ENCODE peak calls at places on chromosomes 6 and 20, in six cellular contexts. One of them, this sample, is unnamed.
A peak's percentile ranks its signal among the peaks of the same experiment; 100 is the strongest.

GRCh38 chr20:24672181-24672880 is 202.9 kb downstream of the SYNDIG1 start:
- DNase-seq in esophagus squamous epithelium: no peak
- DNase-seq in ovary: no peak
- DNase-seq in stomach: no peak
- DNase-seq in heart left ventricle: no peak
- DNase-seq in vagina: no peak
- DNase-seq in this sample: no peak

GRCh38 chr20:63106108-63106764 is 99.5 kb upstream of the BHLHE23 start:
- DNase-seq in esophagus squamous epithelium: no peak
- DNase-seq in ovary: no peak
- DNase-seq in stomach: peak; percentile 89
- DNase-seq in heart left ventricle: peak; percentile 54
- DNase-seq in vagina: no peak
- DNase-seq in this sample: no peak

GRCh38 chr6:106226676-106227075 is 98.9 kb downstream of the ATG5 start:
- DNase-seq in esophagus squamous epithelium: no peak
- DNase-seq in ovary: no peak
- DNase-seq in stomach: no peak
- DNase-seq in heart left ventricle: no peak
- DNase-seq in vagina: no peak
- DNase-seq in this sample: no peak

GRCh38 chr6:46390153-46390876 is 100.9 kb downstream of the RCAN2 start:
- DNase-seq in esophagus squamous epithelium: no peak
- DNase-seq in ovary: no peak
- DNase-seq in stomach: no peak
- DNase-seq in heart left ventricle: no peak
- DNase-seq in vagina: no peak
- DNase-seq in this sample: no peak

GRCh38 chr6:101595276-101595675 is 201.8 kb downstream of the GRIK2 start:
- DNase-seq in esophagus squamous epithelium: no peak
- DNase-seq in ovary: no peak
- DNase-seq in stomach: no peak
- DNase-seq in heart left ventricle: no peak
- DNase-seq in vagina: no peak
- DNase-seq in this sample: no peak

GRCh38 chr6:123415844-123416468 is 220.8 kb downstream of the TRDN start:
- DNase-seq in esophagus squamous epithelium: no peak
- DNase-seq in ovary: peak; percentile 39
- DNase-seq in stomach: peak; percentile 53
- DNase-seq in heart left ventricle: peak; percentile 52
- DNase-seq in vagina: no peak
- DNase-seq in this sample: no peak

GRCh38 chr20:18279231-18279630 is 9.1 kb upstream of the ZNF133 start:
- DNase-seq in esophagus squamous epithelium: no peak
- DNase-seq in ovary: no peak
- DNase-seq in stomach: no peak
- DNase-seq in heart left ventricle: no peak
- DNase-seq in vagina: no peak
- DNase-seq in this sample: no peak

GRCh38 chr6:34350100-34350936 is 42.2 kb downstream of the NUDT3 start:
- DNase-seq in esophagus squamous epithelium: no peak
- DNase-seq in ovary: no peak
- DNase-seq in stomach: no peak
- DNase-seq in heart left ventricle: no peak
- DNase-seq in vagina: no peak
- DNase-seq in this sample: no peak

GRCh38 chr20:37357481-37358365 is 11.8 kb downstream of the SRC start:
- DNase-seq in esophagus squamous epithelium: no peak
- DNase-seq in ovary: no peak
- DNase-seq in stomach: no peak
- DNase-seq in heart left ventricle: no peak
- DNase-seq in vagina: no peak
- DNase-seq in this sample: peak; percentile 71

GRCh38 chr6:142644866-142645265 is 300.1 kb downstream of the HIVEP2 start:
- DNase-seq in esophagus squamous epithelium: no peak
- DNase-seq in ovary: no peak
- DNase-seq in stomach: no peak
- DNase-seq in heart left ventricle: no peak
- DNase-seq in vagina: no peak
- DNase-seq in this sample: no peak

GRCh38 chr6:142645663-142646062 is 299.3 kb downstream of the HIVEP2 start:
- DNase-seq in esophagus squamous epithelium: no peak
- DNase-seq in ovary: no peak
- DNase-seq in stomach: no peak
- DNase-seq in heart left ventricle: no peak
- DNase-seq in vagina: no peak
- DNase-seq in this sample: no peak

GRCh38 chr6:142642651-142643050 is 302.3 kb downstream of the HIVEP2 start:
- DNase-seq in esophagus squamous epithelium: no peak
- DNase-seq in ovary: no peak
- DNase-seq in stomach: no peak
- DNase-seq in heart left ventricle: no peak
- DNase-seq in vagina: no peak
- DNase-seq in this sample: no peak

GRCh38 chr6:142648526-142648925 is 296.4 kb downstream of the HIVEP2 start:
- DNase-seq in esophagus squamous epithelium: no peak
- DNase-seq in ovary: no peak
- DNase-seq in stomach: no peak
- DNase-seq in heart left ventricle: no peak
- DNase-seq in vagina: no peak
- DNase-seq in this sample: no peak

DNA sequence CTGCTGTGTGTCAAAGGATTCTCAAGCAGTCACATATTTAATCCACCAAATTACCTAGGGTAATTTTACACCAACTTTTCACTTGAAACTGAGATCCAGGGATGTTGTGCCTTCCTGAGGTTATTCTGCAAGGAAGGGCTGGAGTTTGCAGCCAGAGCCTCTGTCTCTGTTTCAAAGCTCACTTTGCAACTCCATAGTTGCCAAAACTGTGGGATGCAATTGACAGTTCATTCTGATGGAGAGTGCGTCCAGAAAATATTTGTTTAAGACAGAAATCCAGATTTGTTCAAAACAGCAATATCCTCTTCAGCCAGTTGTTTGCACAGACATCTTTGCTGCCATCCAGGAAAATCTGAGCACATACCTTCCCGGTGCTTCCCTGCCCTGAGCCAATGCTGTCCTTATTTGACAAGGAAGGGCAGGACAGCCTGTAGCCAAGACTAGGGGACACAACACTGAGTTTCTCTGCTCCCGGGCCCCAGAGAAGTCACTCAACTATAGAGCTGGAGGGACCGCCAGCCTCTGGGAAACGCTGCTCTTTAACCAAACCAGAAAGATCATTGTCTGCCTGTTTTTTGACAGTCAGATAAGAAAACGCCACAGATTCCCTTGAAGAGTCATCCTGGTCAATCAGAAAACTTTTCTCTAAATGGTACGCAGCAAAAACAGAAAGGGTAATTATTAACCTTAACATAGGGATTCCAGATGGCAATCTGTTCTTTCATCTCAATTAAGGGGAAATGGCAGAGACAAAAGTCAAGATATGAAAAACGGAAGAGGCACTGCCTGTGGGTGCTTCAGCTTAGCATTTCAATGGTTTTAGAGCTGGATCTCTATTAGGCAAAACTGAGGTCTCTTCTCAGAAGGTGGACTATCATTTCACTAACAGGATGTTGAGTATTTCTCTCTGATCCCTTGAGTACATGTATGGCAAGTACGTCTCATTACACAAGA is 297.3 kb downstream of the HIVEP2 start:
- DNase-seq in esophagus squamous epithelium: no peak
- DNase-seq in ovary: no peak
- DNase-seq in stomach: no peak
- DNase-seq in heart left ventricle: no peak
- DNase-seq in vagina: no peak
- DNase-seq in this sample: no peak
- H3K4me1 ChIP-seq in esophagus squamous epithelium: no peaks in the 10 kb centered on the region
- H3K4me1 ChIP-seq in ovary: no peaks in the 10 kb centered on the region
- H3K4me1 ChIP-seq in stomach: no peaks in the 10 kb centered on the region
- H3K4me1 ChIP-seq in heart left ventricle: no peaks in the 10 kb centered on the region
- H3K4me1 ChIP-seq in vagina: no peaks in the 10 kb centered on the region
- H3K4me1 ChIP-seq in this sample: no peaks in the 10 kb centered on the region

GRCh38 chr6:12020187-12020791 is 8.2 kb downstream of the HIVEP1 start:
- DNase-seq in esophagus squamous epithelium: no peak
- DNase-seq in ovary: no peak
- DNase-seq in stomach: no peak
- DNase-seq in heart left ventricle: no peak
- DNase-seq in vagina: no peak
- DNase-seq in this sample: no peak
- TF ChIP-seq POLR2A in esophagus squamous epithelium: no peak
- TF ChIP-seq POLR2A in ovary: no peak
- TF ChIP-seq POLR2A in stomach: no peak
- TF ChIP-seq POLR2A in heart left ventricle: no peak
- TF ChIP-seq POLR2A in vagina: no peak
- TF ChIP-seq POLR2A in this sample: no peak

DNA sequence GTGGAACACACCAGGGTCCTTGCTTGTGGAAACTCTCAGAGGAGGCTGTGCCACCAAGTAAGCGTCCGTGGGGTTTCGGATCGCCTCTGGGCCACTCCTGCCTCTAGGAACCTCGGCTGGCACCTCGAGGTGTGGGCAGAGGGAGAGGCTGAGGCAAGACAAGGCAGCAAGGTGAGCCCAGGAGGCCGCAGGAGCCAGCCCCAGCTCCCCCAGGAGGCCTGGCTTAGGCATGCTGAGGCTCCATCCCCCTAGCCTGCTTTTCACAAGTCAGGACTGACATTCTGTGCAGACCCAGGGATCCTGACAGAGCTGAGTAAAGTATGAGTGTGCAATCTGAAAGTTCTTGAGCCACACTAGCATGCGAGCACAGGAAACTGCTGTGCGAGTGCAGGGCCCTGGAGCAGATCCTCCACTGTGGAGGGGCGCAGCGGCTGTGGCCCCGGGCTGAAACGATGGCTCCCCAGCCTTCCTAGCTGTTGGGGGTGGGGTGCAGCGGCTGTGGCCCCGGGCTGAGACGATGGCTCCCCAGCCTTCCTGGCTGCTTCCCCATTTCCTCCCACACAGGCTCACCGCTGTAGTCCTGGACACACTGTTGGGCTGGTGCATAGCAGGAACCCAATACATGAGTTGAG is 75.2 kb upstream of the CD93 start:
- DNase-seq in esophagus squamous epithelium: no peak
- DNase-seq in ovary: no peak
- DNase-seq in stomach: no peak
- DNase-seq in heart left ventricle: no peak
- DNase-seq in vagina: no peak
- DNase-seq in this sample: peak; percentile 81
- H3K27ac ChIP-seq in esophagus squamous epithelium: peak overlapping the region; percentile 82
- H3K27ac ChIP-seq in ovary: no peak overlapping the region
- H3K27ac ChIP-seq in stomach: peak overlapping the region; percentile 45
- H3K27ac ChIP-seq in heart left ventricle: peak overlapping the region; percentile 68
- H3K27ac ChIP-seq in vagina: peak overlapping the region; percentile 40
- H3K27ac ChIP-seq in this sample: peak overlapping the region; percentile 85

GRCh38 chr20:58660855-58661254 is 9.8 kb downstream of the STX16 start:
- DNase-seq in esophagus squamous epithelium: no peak
- DNase-seq in ovary: no peak
- DNase-seq in stomach: no peak
- DNase-seq in heart left ventricle: no peak
- DNase-seq in vagina: no peak
- DNase-seq in this sample: no peak

GRCh38 chr20:58652606-58653303 is 1.7 kb downstream of the STX16 start:
- DNase-seq in esophagus squamous epithelium: no peak
- DNase-seq in ovary: no peak
- DNase-seq in stomach: no peak
- DNase-seq in heart left ventricle: no peak
- DNase-seq in vagina: no peak
- DNase-seq in this sample: no peak

GRCh38 chr20:58659841-58660240 is 8.8 kb downstream of the STX16 start:
- DNase-seq in esophagus squamous epithelium: no peak
- DNase-seq in ovary: no peak
- DNase-seq in stomach: no peak
- DNase-seq in heart left ventricle: no peak
- DNase-seq in vagina: no peak
- DNase-seq in this sample: no peak

GRCh38 chr20:58655328-58656094 is 4.4 kb downstream of the STX16 start:
- DNase-seq in esophagus squamous epithelium: no peak
- DNase-seq in ovary: no peak
- DNase-seq in stomach: no peak
- DNase-seq in heart left ventricle: no peak
- DNase-seq in vagina: no peak
- DNase-seq in this sample: no peak

GRCh38 chr20:58656825-58657224 is 5.7 kb downstream of the STX16 start:
- DNase-seq in esophagus squamous epithelium: no peak
- DNase-seq in ovary: no peak
- DNase-seq in stomach: no peak
- DNase-seq in heart left ventricle: no peak
- DNase-seq in vagina: no peak
- DNase-seq in this sample: no peak
- H3K4me1 ChIP-seq in esophagus squamous epithelium: peaks cover 39% of the 10 kb centered on the region
- H3K4me1 ChIP-seq in ovary: peaks cover 4% of the 10 kb centered on the region
- H3K4me1 ChIP-seq in stomach: peaks cover 76% of the 10 kb centered on the region
- H3K4me1 ChIP-seq in heart left ventricle: peaks cover 77% of the 10 kb centered on the region
- H3K4me1 ChIP-seq in vagina: peaks cover 74% of the 10 kb centered on the region
- H3K4me1 ChIP-seq in this sample: peaks cover 63% of the 10 kb centered on the region

DNA sequence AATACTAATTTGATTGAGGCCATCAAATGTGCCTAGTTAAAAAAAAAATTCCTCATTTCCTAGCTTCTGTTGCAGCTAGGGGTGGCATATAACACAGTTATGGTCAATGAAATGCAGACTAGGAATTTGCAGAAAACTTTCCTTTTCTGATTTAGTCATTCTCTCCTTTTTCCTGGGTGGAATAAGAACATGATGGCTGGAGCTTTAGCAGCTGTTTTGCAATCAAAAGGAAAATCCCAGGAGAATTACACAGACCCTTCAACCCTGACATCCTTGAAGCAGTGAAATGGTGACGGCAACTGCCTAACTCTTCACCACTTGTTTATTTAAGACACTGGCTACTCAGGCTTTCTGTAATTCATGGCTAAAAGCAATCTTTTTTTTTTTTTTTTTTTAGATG is 23.1 kb upstream of the RIMS4 start:
- DNase-seq in esophagus squamous epithelium: no peak
- DNase-seq in ovary: no peak
- DNase-seq in stomach: no peak
- DNase-seq in heart left ventricle: no peak
- DNase-seq in vagina: no peak
- DNase-seq in this sample: no peak
- TF ChIP-seq POLR2A in esophagus squamous epithelium: no peak
- TF ChIP-seq POLR2A in ovary: no peak
- TF ChIP-seq POLR2A in stomach: no peak
- TF ChIP-seq POLR2A in heart left ventricle: no peak
- TF ChIP-seq POLR2A in vagina: no peak
- TF ChIP-seq POLR2A in this sample: no peak

DNA sequence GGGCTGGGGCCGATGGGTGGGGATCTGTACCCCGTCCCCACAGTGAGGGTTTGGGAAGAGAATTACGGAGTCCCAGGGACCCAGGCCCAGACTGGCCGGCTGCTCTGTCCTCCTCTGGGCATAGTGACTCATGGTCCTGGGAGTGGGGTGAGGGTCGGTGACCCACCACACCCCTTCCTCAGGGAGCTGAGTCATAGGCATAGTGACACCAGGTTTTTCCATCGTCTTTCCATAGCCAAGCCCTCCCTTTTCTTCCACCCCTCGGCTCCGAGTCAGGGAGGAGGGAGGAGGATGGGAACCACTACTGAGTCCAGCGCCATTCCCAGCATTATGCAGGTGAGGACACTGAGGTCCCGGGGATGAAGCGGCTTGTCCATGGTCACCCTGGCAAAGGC is 8.9 kb downstream of the CYP21A2 start:
- DNase-seq in esophagus squamous epithelium: no peak
- DNase-seq in ovary: peak; percentile 88
- DNase-seq in stomach: no peak
- DNase-seq in heart left ventricle: peak; percentile 70
- DNase-seq in vagina: no peak
- DNase-seq in this sample: no peak
- H3K27ac ChIP-seq in esophagus squamous epithelium: peak overlapping the region; percentile 73
- H3K27ac ChIP-seq in ovary: peak overlapping the region; percentile 73
- H3K27ac ChIP-seq in stomach: peak overlapping the region; percentile 67
- H3K27ac ChIP-seq in heart left ventricle: peak overlapping the region; percentile 83
- H3K27ac ChIP-seq in vagina: peak overlapping the region; percentile 88
- H3K27ac ChIP-seq in this sample: peak overlapping the region; percentile 57

GRCh38 chr6:1479095-1479494 is 89.7 kb downstream of the FOXF2 start:
- DNase-seq in esophagus squamous epithelium: no peak
- DNase-seq in ovary: no peak
- DNase-seq in stomach: no peak
- DNase-seq in heart left ventricle: no peak
- DNase-seq in vagina: no peak
- DNase-seq in this sample: no peak
- H3K4me1 ChIP-seq in esophagus squamous epithelium: no peaks in the 10 kb centered on the region
- H3K4me1 ChIP-seq in ovary: no peaks in the 10 kb centered on the region
- H3K4me1 ChIP-seq in stomach: no peaks in the 10 kb centered on the region
- H3K4me1 ChIP-seq in heart left ventricle: no peaks in the 10 kb centered on the region
- H3K4me1 ChIP-seq in vagina: peaks cover 5% of the 10 kb centered on the region
- H3K4me1 ChIP-seq in this sample: no peaks in the 10 kb centered on the region

This sample was measured in upper lobe of left lung.